ENCODE peak calls at places on chromosomes 1 and 21, in ten cellular contexts. One of them, this sample, is unnamed. For H3K9me3, the result is how much of the 10 kb centered on the place peaks cover.

GRCh38 chr1:3717715-3718601 is 34.3 kb upstream of the CCDC27 start:
- DNase-seq in IMR-90: no peak
- DNase-seq in SJSA1: no peak
- DNase-seq in adrenal gland: no peak
- DNase-seq in esophagus squamous epithelium: no peak
- DNase-seq in body of pancreas: no peak
- DNase-seq in CD8-positive, alpha-beta memory T cell: no peak
- DNase-seq in mucosa of descending colon: no peak
- DNase-seq in keratinocyte: no peak
- DNase-seq in CD8-positive, alpha-beta T cell: no peak
- DNase-seq in this sample: no peak

GRCh38 chr1:18989956-18990355 is 33.5 kb upstream of the IFFO2 start:
- DNase-seq in body of pancreas: peak
- DNase-seq in esophagus squamous epithelium: no peak
- DNase-seq in adrenal gland: no peak
- DNase-seq in mucosa of descending colon: no peak
- DNase-seq in SJSA1: no peak
- DNase-seq in IMR-90: no peak
- DNase-seq in CD8-positive, alpha-beta T cell: no peak
- DNase-seq in CD8-positive, alpha-beta memory T cell: no peak
- DNase-seq in keratinocyte: no peak
- DNase-seq in this sample: no peak

GRCh38 chr1:64849942-64850341 is 105.1 kb downstream of the RAVER2 start:
- DNase-seq in SJSA1: no peak
- DNase-seq in IMR-90: no peak
- DNase-seq in body of pancreas: no peak
- DNase-seq in keratinocyte: no peak
- DNase-seq in CD8-positive, alpha-beta T cell: no peak
- DNase-seq in mucosa of descending colon: no peak
- DNase-seq in CD8-positive, alpha-beta memory T cell: no peak
- DNase-seq in adrenal gland: no peak
- DNase-seq in esophagus squamous epithelium: no peak
- DNase-seq in this sample: no peak

GRCh38 chr1:182107218-182107617 is 45.7 kb upstream of the ZNF648 start:
- DNase-seq in CD8-positive, alpha-beta T cell: no peak
- DNase-seq in esophagus squamous epithelium: no peak
- DNase-seq in CD8-positive, alpha-beta memory T cell: no peak
- DNase-seq in mucosa of descending colon: no peak
- DNase-seq in body of pancreas: no peak
- DNase-seq in IMR-90: no peak
- DNase-seq in keratinocyte: peak
- DNase-seq in adrenal gland: no peak
- DNase-seq in SJSA1: no peak
- DNase-seq in this sample: no peak

GRCh38 chr1:230499496-230499895 is 73.4 kb upstream of the PGBD5 start:
- DNase-seq in adrenal gland: no peak
- DNase-seq in SJSA1: no peak
- DNase-seq in keratinocyte: no peak
- DNase-seq in esophagus squamous epithelium: no peak
- DNase-seq in mucosa of descending colon: no peak
- DNase-seq in CD8-positive, alpha-beta memory T cell: no peak
- DNase-seq in IMR-90: no peak
- DNase-seq in CD8-positive, alpha-beta T cell: no peak
- DNase-seq in body of pancreas: no peak
- DNase-seq in this sample: no peak

GRCh38 chr1:91746728-91747338 is 139.1 kb downstream of the TGFBR3 start:
- DNase-seq in keratinocyte: no peak
- DNase-seq in IMR-90: no peak
- DNase-seq in mucosa of descending colon: no peak
- DNase-seq in body of pancreas: no peak
- DNase-seq in esophagus squamous epithelium: no peak
- DNase-seq in adrenal gland: no peak
- DNase-seq in CD8-positive, alpha-beta T cell: no peak
- DNase-seq in CD8-positive, alpha-beta memory T cell: no peak
- DNase-seq in SJSA1: no peak
- DNase-seq in this sample: no peak

GRCh38 chr1:53899206-53899628 is 5.2 kb downstream of the DIO1 start:
- DNase-seq in esophagus squamous epithelium: no peak
- DNase-seq in IMR-90: peak
- DNase-seq in SJSA1: no peak
- DNase-seq in body of pancreas: peak
- DNase-seq in keratinocyte: no peak
- DNase-seq in CD8-positive, alpha-beta T cell: no peak
- DNase-seq in adrenal gland: peak
- DNase-seq in mucosa of descending colon: peak
- DNase-seq in CD8-positive, alpha-beta memory T cell: no peak
- DNase-seq in this sample: no peak

GRCh38 chr1:68141079-68141800 is 90.8 kb upstream of the DIRAS3 start:
- DNase-seq in body of pancreas: no peak
- DNase-seq in adrenal gland: no peak
- DNase-seq in mucosa of descending colon: no peak
- DNase-seq in keratinocyte: no peak
- DNase-seq in CD8-positive, alpha-beta T cell: no peak
- DNase-seq in SJSA1: no peak
- DNase-seq in CD8-positive, alpha-beta memory T cell: no peak
- DNase-seq in esophagus squamous epithelium: no peak
- DNase-seq in IMR-90: peak
- DNase-seq in this sample: no peak

GRCh38 chr21:42671778-42672593 is 18.6 kb downstream of the PDE9A start:
- DNase-seq in esophagus squamous epithelium: no peak
- DNase-seq in adrenal gland: no peak
- DNase-seq in SJSA1: peak
- DNase-seq in body of pancreas: no peak
- DNase-seq in keratinocyte: no peak
- DNase-seq in IMR-90: no peak
- DNase-seq in CD8-positive, alpha-beta T cell: no peak
- DNase-seq in CD8-positive, alpha-beta memory T cell: no peak
- DNase-seq in mucosa of descending colon: no peak
- DNase-seq in this sample: no peak

GRCh38 chr1:89759036-89759435 is 61.8 kb upstream of the LRRC8D start:
- DNase-seq in esophagus squamous epithelium: no peak
- DNase-seq in SJSA1: no peak
- DNase-seq in CD8-positive, alpha-beta T cell: no peak
- DNase-seq in mucosa of descending colon: no peak
- DNase-seq in keratinocyte: no peak
- DNase-seq in adrenal gland: no peak
- DNase-seq in CD8-positive, alpha-beta memory T cell: no peak
- DNase-seq in body of pancreas: no peak
- DNase-seq in IMR-90: no peak
- DNase-seq in this sample: no peak

GRCh38 chr1:9721606-9722377 is 70.3 kb downstream of the PIK3CD start:
- DNase-seq in body of pancreas: no peak
- DNase-seq in keratinocyte: no peak
- DNase-seq in IMR-90: no peak
- DNase-seq in mucosa of descending colon: no peak
- DNase-seq in SJSA1: no peak
- DNase-seq in CD8-positive, alpha-beta memory T cell: peak
- DNase-seq in adrenal gland: no peak
- DNase-seq in CD8-positive, alpha-beta T cell: peak
- DNase-seq in esophagus squamous epithelium: no peak
- DNase-seq in this sample: peak

GRCh38 chr1:243946946-243947345 is 96.9 kb upstream of the AKT3 start:
- DNase-seq in IMR-90: no peak
- DNase-seq in CD8-positive, alpha-beta T cell: peak
- DNase-seq in mucosa of descending colon: no peak
- DNase-seq in SJSA1: no peak
- DNase-seq in keratinocyte: no peak
- DNase-seq in body of pancreas: no peak
- DNase-seq in esophagus squamous epithelium: no peak
- DNase-seq in CD8-positive, alpha-beta memory T cell: peak
- DNase-seq in adrenal gland: peak
- DNase-seq in this sample: peak

GRCh38 chr1:34840426-34840825 is 19.1 kb downstream of the SMIM12 start:
- DNase-seq in mucosa of descending colon: no peak
- DNase-seq in esophagus squamous epithelium: no peak
- DNase-seq in adrenal gland: no peak
- DNase-seq in CD8-positive, alpha-beta T cell: no peak
- DNase-seq in keratinocyte: no peak
- DNase-seq in CD8-positive, alpha-beta memory T cell: no peak
- DNase-seq in IMR-90: no peak
- DNase-seq in body of pancreas: peak
- DNase-seq in SJSA1: no peak
- DNase-seq in this sample: no peak

GRCh38 chr1:185533596-185533995 is 200.6 kb upstream of the HMCN1 start:
- DNase-seq in SJSA1: no peak
- DNase-seq in body of pancreas: no peak
- DNase-seq in IMR-90: peak
- DNase-seq in mucosa of descending colon: no peak
- DNase-seq in adrenal gland: no peak
- DNase-seq in CD8-positive, alpha-beta T cell: no peak
- DNase-seq in CD8-positive, alpha-beta memory T cell: no peak
- DNase-seq in keratinocyte: no peak
- DNase-seq in esophagus squamous epithelium: no peak
- DNase-seq in this sample: no peak

GRCh38 chr1:55150880-55151582 is 64.1 kb downstream of the USP24 start:
- DNase-seq in CD8-positive, alpha-beta T cell: no peak
- DNase-seq in SJSA1: no peak
- DNase-seq in mucosa of descending colon: no peak
- DNase-seq in IMR-90: no peak
- DNase-seq in adrenal gland: no peak
- DNase-seq in keratinocyte: no peak
- DNase-seq in body of pancreas: no peak
- DNase-seq in esophagus squamous epithelium: no peak
- DNase-seq in CD8-positive, alpha-beta memory T cell: peak
- DNase-seq in this sample: no peak

GRCh38 chr1:47738560-47739182 is 258.5 kb downstream of the TRABD2B start:
- DNase-seq in CD8-positive, alpha-beta T cell: no peak
- DNase-seq in body of pancreas: peak
- DNase-seq in mucosa of descending colon: peak
- DNase-seq in esophagus squamous epithelium: no peak
- DNase-seq in adrenal gland: peak
- DNase-seq in SJSA1: peak
- DNase-seq in CD8-positive, alpha-beta memory T cell: no peak
- DNase-seq in keratinocyte: no peak
- DNase-seq in IMR-90: peak
- DNase-seq in this sample: peak

GRCh38 chr1:52403566-52404115 is 582 bp downstream of the ORC1 start:
- DNase-seq in CD8-positive, alpha-beta memory T cell: peak
- DNase-seq in esophagus squamous epithelium: no peak
- DNase-seq in mucosa of descending colon: no peak
- DNase-seq in body of pancreas: peak
- DNase-seq in IMR-90: peak
- DNase-seq in keratinocyte: peak
- DNase-seq in CD8-positive, alpha-beta T cell: peak
- DNase-seq in adrenal gland: peak
- DNase-seq in SJSA1: peak
- DNase-seq in this sample: peak

DNA sequence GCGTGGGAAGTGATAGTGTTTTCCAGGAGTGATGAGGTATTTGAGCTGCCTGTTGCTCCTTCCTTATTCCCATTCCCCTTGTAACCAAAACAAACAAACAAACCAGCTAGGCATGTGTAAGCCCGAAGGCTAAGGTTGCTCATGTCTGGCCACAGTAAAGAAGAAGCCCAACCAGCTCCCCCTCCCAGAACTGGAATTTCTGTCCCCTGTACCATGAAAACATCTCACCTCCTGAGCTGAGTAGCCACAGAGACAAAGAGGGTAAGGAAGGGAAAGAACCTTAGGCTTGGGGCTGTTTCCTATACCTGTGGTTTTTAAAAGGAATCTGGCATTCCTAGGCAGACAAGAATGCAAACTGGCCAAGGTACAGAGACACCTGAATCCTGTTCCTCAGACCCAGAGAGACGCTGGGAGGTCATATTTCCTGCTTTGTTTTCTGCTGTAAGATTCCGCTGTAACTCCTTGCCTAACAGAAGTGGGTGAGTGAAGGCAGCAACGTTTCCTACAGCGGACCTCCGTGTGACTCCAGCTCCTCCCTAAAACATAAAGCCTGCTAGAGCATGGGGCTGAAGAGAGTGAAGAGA is 41.7 kb upstream of the RAB4A start:
- DNase-seq in body of pancreas: peak
- DNase-seq in mucosa of descending colon: no peak
- DNase-seq in CD8-positive, alpha-beta T cell: no peak
- DNase-seq in keratinocyte: no peak
- DNase-seq in CD8-positive, alpha-beta memory T cell: no peak
- DNase-seq in IMR-90: no peak
- DNase-seq in esophagus squamous epithelium: no peak
- DNase-seq in adrenal gland: no peak
- DNase-seq in SJSA1: no peak
- DNase-seq in this sample: no peak
- H3K4me3 ChIP-seq in body of pancreas: no peak
- H3K4me3 ChIP-seq in mucosa of descending colon: no peak
- H3K4me3 ChIP-seq in CD8-positive, alpha-beta T cell: no peak
- H3K4me3 ChIP-seq in keratinocyte: no peak
- H3K4me3 ChIP-seq in CD8-positive, alpha-beta memory T cell: no peak
- H3K4me3 ChIP-seq in IMR-90: no peak
- H3K4me3 ChIP-seq in esophagus squamous epithelium: no peak
- H3K4me3 ChIP-seq in adrenal gland: no peak
- H3K4me3 ChIP-seq in SJSA1: no peak
- H3K4me3 ChIP-seq in this sample: no peak

GRCh38 chr1:238628130-238628529 is 737.4 kb upstream of the ZP4 start:
- DNase-seq in esophagus squamous epithelium: no peak
- DNase-seq in IMR-90: no peak
- DNase-seq in adrenal gland: no peak
- DNase-seq in SJSA1: no peak
- DNase-seq in mucosa of descending colon: no peak
- DNase-seq in CD8-positive, alpha-beta T cell: no peak
- DNase-seq in CD8-positive, alpha-beta memory T cell: no peak
- DNase-seq in keratinocyte: no peak
- DNase-seq in body of pancreas: no peak
- DNase-seq in this sample: no peak
- H3K9me3 ChIP-seq in esophagus squamous epithelium: under half
- H3K9me3 ChIP-seq in IMR-90: under half
- H3K9me3 ChIP-seq in adrenal gland: under half
- H3K9me3 ChIP-seq in SJSA1: under half
- H3K9me3 ChIP-seq in mucosa of descending colon: under half
- H3K9me3 ChIP-seq in CD8-positive, alpha-beta T cell: under half
- H3K9me3 ChIP-seq in CD8-positive, alpha-beta memory T cell: under half
- H3K9me3 ChIP-seq in keratinocyte: under half
- H3K9me3 ChIP-seq in body of pancreas: under half
- H3K9me3 ChIP-seq in this sample: under half

GRCh38 chr1:32540589-32540988 is 1.4 kb downstream of the ZBTB8A start:
- DNase-seq in esophagus squamous epithelium: no peak
- DNase-seq in SJSA1: no peak
- DNase-seq in CD8-positive, alpha-beta memory T cell: no peak
- DNase-seq in keratinocyte: no peak
- DNase-seq in body of pancreas: no peak
- DNase-seq in IMR-90: no peak
- DNase-seq in CD8-positive, alpha-beta T cell: no peak
- DNase-seq in mucosa of descending colon: no peak
- DNase-seq in adrenal gland: no peak
- DNase-seq in this sample: peak
- H3K4me3 ChIP-seq in esophagus squamous epithelium: no peak
- H3K4me3 ChIP-seq in SJSA1: peak
- H3K4me3 ChIP-seq in CD8-positive, alpha-beta memory T cell: no peak
- H3K4me3 ChIP-seq in keratinocyte: no peak
- H3K4me3 ChIP-seq in body of pancreas: no peak
- H3K4me3 ChIP-seq in IMR-90: no peak
- H3K4me3 ChIP-seq in CD8-positive, alpha-beta T cell: no peak
- H3K4me3 ChIP-seq in mucosa of descending colon: no peak
- H3K4me3 ChIP-seq in adrenal gland: no peak
- H3K4me3 ChIP-seq in this sample: peak

DNA sequence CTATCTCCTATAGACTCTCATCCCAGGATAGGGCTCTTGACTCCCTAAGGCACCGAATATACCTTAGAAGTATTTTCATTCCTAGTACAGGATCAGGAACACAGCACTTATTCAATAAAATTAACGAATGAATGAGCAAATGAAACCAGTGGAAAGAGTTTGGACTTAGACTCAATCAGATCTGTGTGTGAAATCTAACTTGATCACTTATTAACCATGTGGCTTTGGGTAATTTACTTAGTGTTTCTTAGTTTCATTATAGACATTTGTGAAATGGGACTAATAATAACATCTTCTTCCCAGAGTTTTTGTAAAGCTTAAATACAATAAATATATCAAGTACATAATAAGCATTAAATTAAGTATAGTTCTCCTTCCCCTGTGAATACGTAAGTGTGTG is 230.1 kb downstream of the ADGRL2 start:
- DNase-seq in mucosa of descending colon: no peak
- DNase-seq in SJSA1: no peak
- DNase-seq in keratinocyte: no peak
- DNase-seq in IMR-90: no peak
- DNase-seq in CD8-positive, alpha-beta memory T cell: no peak
- DNase-seq in body of pancreas: no peak
- DNase-seq in CD8-positive, alpha-beta T cell: no peak
- DNase-seq in esophagus squamous epithelium: no peak
- DNase-seq in adrenal gland: no peak
- DNase-seq in this sample: no peak
- H3K9me3 ChIP-seq in mucosa of descending colon: under half
- H3K9me3 ChIP-seq in SJSA1: under half
- H3K9me3 ChIP-seq in keratinocyte: under half
- H3K9me3 ChIP-seq in IMR-90: under half
- H3K9me3 ChIP-seq in CD8-positive, alpha-beta memory T cell: under half
- H3K9me3 ChIP-seq in body of pancreas: under half
- H3K9me3 ChIP-seq in CD8-positive, alpha-beta T cell: under half
- H3K9me3 ChIP-seq in esophagus squamous epithelium: under half
- H3K9me3 ChIP-seq in adrenal gland: under half
- H3K9me3 ChIP-seq in this sample: under half

This sample was measured in WERI-Rb-1.